ENCODE peak calls at places on chromosomes 1 and 21, in eight cellular contexts. O, U, K, Y, T, A, Z and E are unnamed samples.
A peak's percentile ranks its signal among the peaks of the same experiment; 100 is the strongest.

GRCh38 chr1:151798571-151798970 is 6.6 kb downstream of the LINGO4 start:
- DNase-seq in O (no peak), U (no peak), K (no peak), Y (no peak), T (no peak), A (no peak), Z (no peak), E (no peak)

GRCh38 chr21:21101911-21102310 is 103.7 kb downstream of the NCAM2 start:
- DNase-seq in O (no peak), U (peak; percentile 15), K (no peak), Y (no peak), T (no peak), A (no peak), Z (no peak), E (no peak)

GRCh38 chr1:47782414-47783165 is 214.6 kb downstream of the TRABD2B start:
- DNase-seq in O (no peak), U (no peak), K (no peak), Y (no peak), T (no peak), A (no peak), Z (peak; percentile 62), E (no peak)

GRCh38 chr1:174931214-174931613 is 68.5 kb upstream of the CACYBP start:
- DNase-seq in O (no peak), U (no peak), K (no peak), Y (no peak), T (no peak), A (no peak), Z (no peak), E (no peak)

GRCh38 chr1:111855260-111855659 is 99.6 kb downstream of the DDX20 start:
- DNase-seq in O (no peak), U (no peak), K (no peak), Y (no peak), T (no peak), A (no peak), Z (no peak), E (no peak)

GRCh38 chr1:224622831-224623230 is 6.7 kb downstream of the CNIH3 start:
- DNase-seq in O (no peak), U (no peak), K (no peak), Y (no peak), T (no peak), A (no peak), Z (no peak), E (no peak)

GRCh38 chr1:109425902-109426277 is 358 bp downstream of the PSMA5 start:
- DNase-seq in O (no peak), U (no peak), K (peak; percentile 25), Y (peak; percentile 50), T (peak; percentile 62), A (peak; percentile 61), Z (no peak), E (no peak)

GRCh38 chr1:36384542-36385409 is 948 bp downstream of the STK40 start:
- DNase-seq in O (no peak), U (peak; percentile 71), K (no peak), Y (peak; percentile 96), T (peak; percentile 84), A (peak; percentile 92), Z (peak; percentile 60), E (peak; percentile 94)

GRCh38 chr1:45200906-45201500 is 5.4 kb downstream of the ZSWIM5 start:
- DNase-seq in O (no peak), U (no peak), K (no peak), Y (no peak), T (no peak), A (no peak), Z (no peak), E (no peak)

GRCh38 chr1:37930246-37931142 is 16.4 kb downstream of the INPP5B start:
- DNase-seq in O (no peak), U (peak; percentile 10), K (no peak), Y (no peak), T (no peak), A (no peak), Z (peak; percentile 74), E (peak; percentile 77)

GRCh38 chr1:107704911-107705310 is 260.1 kb downstream of the VAV3 start:
- DNase-seq in O (no peak), U (no peak), K (no peak), Y (no peak), T (no peak), A (no peak), Z (no peak), E (no peak)

GRCh38 chr1:212430955-212431394 is 1.7 kb upstream of the NENF start:
- DNase-seq in O (no peak), U (no peak), K (no peak), Y (no peak), T (peak; percentile 72), A (no peak), Z (no peak), E (no peak)

DNA sequence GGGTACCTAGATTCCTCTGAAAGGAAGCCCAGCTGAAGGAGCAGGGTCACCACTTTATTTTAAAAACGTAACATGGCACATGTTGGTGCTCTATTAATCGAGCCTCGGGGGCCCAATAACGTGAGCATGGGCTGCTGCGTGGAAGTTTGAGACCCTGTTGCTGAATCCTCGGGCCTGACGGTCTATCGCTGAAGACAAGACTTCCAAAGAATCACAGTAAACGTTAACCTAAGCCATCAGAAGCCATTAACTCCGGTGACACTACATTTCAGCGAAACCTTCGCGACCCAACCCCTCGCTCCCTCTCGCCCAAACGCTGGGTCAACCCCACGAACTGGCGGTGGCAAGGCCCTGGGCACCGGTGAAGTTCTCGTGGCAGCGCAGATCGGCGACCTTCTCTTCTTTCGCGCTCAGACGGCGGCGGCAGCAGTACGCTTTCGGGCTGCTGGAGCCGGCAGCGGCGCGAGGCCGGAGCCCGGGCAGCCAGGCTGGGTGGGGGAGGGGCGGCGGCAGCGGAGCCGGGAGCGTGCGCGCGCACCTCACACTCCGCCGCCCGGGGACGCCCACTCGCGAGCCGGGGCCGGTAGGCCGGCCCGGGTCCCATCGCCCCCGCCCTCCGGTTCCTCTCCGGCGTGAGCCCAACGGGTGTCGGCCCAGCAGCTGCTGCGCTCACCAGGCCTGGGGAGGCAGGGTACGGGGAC is 818 bp upstream of the MAN1A2 start:
- DNase-seq in O (peak; percentile 34), U (peak; percentile 99), K (peak; percentile 60), Y (peak; percentile 94), T (peak; percentile 92), A (peak; percentile 92), Z (peak; percentile 92), E (peak; percentile 91)
- TF ChIP-seq POLR2A in O (no peak), U (peak; percentile 85), K (peak; percentile 49), Y (peak; percentile 72), T (no peak), A (no peak), Z (no peak), E (peak; percentile 2)

GRCh38 chr1:169624122-169624521 is 5.8 kb downstream of the SELP start:
- DNase-seq in O (no peak), U (no peak), K (no peak), Y (no peak), T (no peak), A (no peak), Z (no peak), E (no peak)
- H3K9me3 ChIP-seq in O (no peaks in the 10 kb centered on the region), U (no peaks in the 10 kb centered on the region), K (no peaks in the 10 kb centered on the region), Y (no peaks in the 10 kb centered on the region), T (no peaks in the 10 kb centered on the region), A (no peaks in the 10 kb centered on the region), Z (no peaks in the 10 kb centered on the region), E (no peaks in the 10 kb centered on the region)

GRCh38 chr1:18951818-18952391 is 4.6 kb downstream of the IFFO2 start:
- DNase-seq in O (no peak), U (no peak), K (no peak), Y (no peak), T (peak; percentile 70), A (peak; percentile 36), Z (no peak), E (no peak)
- TF ChIP-seq POLR2A in O (no peak), U (no peak), K (no peak), Y (no peak), T (no peak), A (no peak), Z (no peak), E (no peak)

DNA sequence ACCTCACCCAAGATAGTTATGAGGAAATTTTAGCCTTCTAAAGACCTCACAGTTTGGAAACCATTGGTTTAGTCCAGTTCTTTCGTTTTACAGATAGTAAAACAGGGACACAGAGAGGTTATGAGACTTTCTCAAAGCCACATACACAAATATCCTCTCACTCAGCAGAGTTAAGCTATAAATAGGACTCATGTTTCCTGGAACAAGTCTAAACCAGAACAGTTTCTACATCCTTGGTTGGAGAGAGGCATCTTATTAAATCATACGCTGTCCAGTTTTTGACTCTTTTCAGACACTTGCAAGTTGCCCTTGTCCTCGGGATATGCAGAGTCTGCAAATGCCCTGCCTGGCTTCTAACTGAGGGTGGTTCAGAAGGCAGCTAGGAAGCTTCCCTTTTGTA is 462.1 kb upstream of the DEPDC1 start:
- DNase-seq in O (no peak), U (no peak), K (no peak), Y (no peak), T (no peak), A (no peak), Z (no peak), E (no peak)
- H3K9me3 ChIP-seq in O (no peaks in the 10 kb centered on the region), U (no peaks in the 10 kb centered on the region), K (no peaks in the 10 kb centered on the region), Y (no peaks in the 10 kb centered on the region), T (no peaks in the 10 kb centered on the region), A (no peaks in the 10 kb centered on the region), Z (no peaks in the 10 kb centered on the region), E (no peaks in the 10 kb centered on the region)

GRCh38 chr1:156421939-156422601 is 53.1 kb downstream of the RHBG start:
- DNase-seq in O (no peak), U (no peak), K (no peak), Y (no peak), T (no peak), A (no peak), Z (no peak), E (no peak)
- TF ChIP-seq POLR2A in O (no peak), U (no peak), K (no peak), Y (no peak), T (no peak), A (no peak), Z (no peak), E (no peak)

GRCh38 chr21:29316806-29317205 is 18.1 kb downstream of the BACH1 start:
- DNase-seq in O (no peak), U (no peak), K (no peak), Y (no peak), T (no peak), A (no peak), Z (no peak), E (no peak)

GRCh38 chr21:29316029-29316742 is 17.5 kb downstream of the BACH1 start:
- DNase-seq in O (no peak), U (no peak), K (no peak), Y (no peak), T (no peak), A (no peak), Z (no peak), E (no peak)

GRCh38 chr21:29318354-29318753 is 19.6 kb downstream of the BACH1 start:
- DNase-seq in O (no peak), U (no peak), K (no peak), Y (peak; percentile 72), T (no peak), A (no peak), Z (no peak), E (peak; percentile 29)

GRCh38 chr21:29313662-29314408 is 15.1 kb downstream of the BACH1 start:
- DNase-seq in O (no peak), U (no peak), K (no peak), Y (no peak), T (no peak), A (no peak), Z (no peak), E (no peak)

GRCh38 chr21:29315155-29315749 is 16.5 kb downstream of the BACH1 start:
- DNase-seq in O (no peak), U (no peak), K (no peak), Y (no peak), T (no peak), A (no peak), Z (no peak), E (no peak)
- H3K9me3 ChIP-seq in O (no peaks in the 10 kb centered on the region), U (peaks cover 12% of the 10 kb centered on the region), K (no peaks in the 10 kb centered on the region), Y (no peaks in the 10 kb centered on the region), T (no peaks in the 10 kb centered on the region), A (no peaks in the 10 kb centered on the region), Z (no peaks in the 10 kb centered on the region), E (no peaks in the 10 kb centered on the region)